ENCODE peak calls at places on chromosomes 13 and 19, in eight cellular contexts. E, Z, Q, O, X, M, A and G are unnamed samples. For H3K36me3, the result is how much of the 10 kb centered on the place peaks cover.

GRCh38 chr13:61339054-61339621 is 76.5 kb downstream of the PCDH20 start:
- DNase-seq in O (no peak), Z (no peak), Q (no peak), A (no peak), E (no peak), X (no peak), M (no peak), G (no peak)

GRCh38 chr19:42242071-42242511 is 311 bp downstream of the GSK3A start:
- DNase-seq in A (no peak), M (no peak), Z (no peak), X (no peak), Q (no peak), E (no peak), O (no peak), G (no peak)

GRCh38 chr19:46390866-46391265 is 22.5 kb downstream of the CCDC8 start:
- DNase-seq in Q (no peak), E (no peak), A (no peak), O (no peak), X (no peak), Z (peak), M (no peak), G (no peak)

GRCh38 chr19:33407140-33407551 is 33.6 kb downstream of the CEBPG start:
- DNase-seq in E (no peak), M (no peak), Q (no peak), A (no peak), O (no peak), X (no peak), Z (no peak), G (no peak)

GRCh38 chr19:40799558-40800338 is 757 bp downstream of the EGLN2 start:
- DNase-seq in A (no peak), Z (peak), M (no peak), X (no peak), Q (no peak), E (peak), O (no peak), G (no peak)

GRCh38 chr19:42965204-42965603 is 28.2 kb upstream of the PSG7 start:
- DNase-seq in M (peak), O (no peak), X (peak), A (no peak), Z (no peak), Q (no peak), E (no peak), G (peak)

GRCh38 chr13:27535546-27535945 is 84.8 kb downstream of the LNX2 start:
- DNase-seq in A (peak), Q (no peak), M (no peak), X (no peak), E (no peak), O (no peak), Z (no peak), G (no peak)

GRCh38 chr13:90562388-90562787 is 785.1 kb upstream of the MIR17HG start:
- DNase-seq in O (no peak), A (no peak), Q (no peak), M (no peak), X (no peak), E (no peak), Z (no peak), G (no peak)

GRCh38 chr13:38657191-38657590 is 29.7 kb upstream of the FREM2 start:
- DNase-seq in A (peak), Q (no peak), O (no peak), M (peak), X (peak), Z (no peak), E (no peak), G (no peak)

GRCh38 chr19:11256189-11256588 is 6.1 kb downstream of the DOCK6 start:
- DNase-seq in E (no peak), Q (no peak), O (no peak), X (no peak), A (peak), M (no peak), Z (peak), G (no peak)

GRCh38 chr19:33905937-33906577 is 109.4 kb downstream of the KCTD15 start:
- DNase-seq in E (no peak), O (peak), Z (peak), X (no peak), M (peak), Q (no peak), A (no peak), G (no peak)

GRCh38 chr19:43820098-43820860 is 6.8 kb upstream of the ZNF283 start:
- DNase-seq in X (peak), O (no peak), A (peak), Z (peak), E (peak), M (peak), Q (no peak), G (no peak)

GRCh38 chr19:34131100-34131499 is 41.2 kb upstream of the LSM14A start:
- DNase-seq in M (peak), A (no peak), Z (no peak), E (no peak), Q (no peak), X (no peak), O (no peak), G (no peak)

GRCh38 chr13:52921194-52921593 is 72.8 kb upstream of the PCDH8 start:
- DNase-seq in M (no peak), Q (no peak), Z (no peak), A (no peak), E (no peak), X (no peak), O (no peak), G (no peak)

DNA sequence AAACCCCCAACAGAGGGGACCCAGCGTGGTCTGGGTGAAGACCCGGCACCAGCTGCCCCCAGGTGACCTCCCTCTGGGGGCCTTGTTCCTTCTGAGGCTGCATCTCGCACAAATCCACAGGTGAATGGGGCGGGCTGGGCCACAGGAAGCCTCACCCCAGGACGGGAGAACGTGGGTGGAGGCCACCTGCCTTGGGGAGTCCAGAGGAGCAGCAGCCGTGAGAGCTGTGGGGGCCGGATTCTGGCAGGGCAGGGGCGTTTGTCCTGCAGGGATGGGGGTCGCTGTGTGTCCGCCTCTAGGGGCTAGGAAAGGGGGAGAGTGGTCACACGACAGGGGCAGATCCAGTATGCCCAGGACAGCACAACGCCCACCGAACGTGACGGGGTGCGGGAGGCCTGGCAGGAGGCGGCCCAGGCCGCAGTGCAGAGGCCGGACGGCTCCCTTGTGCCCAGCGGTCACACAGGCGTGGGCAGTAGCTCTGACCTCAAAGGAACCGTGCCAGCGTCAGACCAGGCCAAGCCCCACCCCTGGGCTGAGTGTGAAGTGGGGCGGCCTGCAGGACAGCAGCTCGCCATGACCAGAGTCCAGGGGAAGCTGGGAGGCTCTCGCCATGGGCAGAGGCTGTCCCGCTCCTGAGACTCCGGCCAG is 6.6 kb downstream of the POLR2E start:
- DNase-seq in Z (no peak), X (no peak), E (no peak), O (no peak), Q (no peak), M (no peak), A (no peak), G (no peak)
- H3K36me3 ChIP-seq in Z (half or more), X (under half), E (half or more), O (under half), Q (under half), M (under half), A (under half), G (under half)

DNA sequence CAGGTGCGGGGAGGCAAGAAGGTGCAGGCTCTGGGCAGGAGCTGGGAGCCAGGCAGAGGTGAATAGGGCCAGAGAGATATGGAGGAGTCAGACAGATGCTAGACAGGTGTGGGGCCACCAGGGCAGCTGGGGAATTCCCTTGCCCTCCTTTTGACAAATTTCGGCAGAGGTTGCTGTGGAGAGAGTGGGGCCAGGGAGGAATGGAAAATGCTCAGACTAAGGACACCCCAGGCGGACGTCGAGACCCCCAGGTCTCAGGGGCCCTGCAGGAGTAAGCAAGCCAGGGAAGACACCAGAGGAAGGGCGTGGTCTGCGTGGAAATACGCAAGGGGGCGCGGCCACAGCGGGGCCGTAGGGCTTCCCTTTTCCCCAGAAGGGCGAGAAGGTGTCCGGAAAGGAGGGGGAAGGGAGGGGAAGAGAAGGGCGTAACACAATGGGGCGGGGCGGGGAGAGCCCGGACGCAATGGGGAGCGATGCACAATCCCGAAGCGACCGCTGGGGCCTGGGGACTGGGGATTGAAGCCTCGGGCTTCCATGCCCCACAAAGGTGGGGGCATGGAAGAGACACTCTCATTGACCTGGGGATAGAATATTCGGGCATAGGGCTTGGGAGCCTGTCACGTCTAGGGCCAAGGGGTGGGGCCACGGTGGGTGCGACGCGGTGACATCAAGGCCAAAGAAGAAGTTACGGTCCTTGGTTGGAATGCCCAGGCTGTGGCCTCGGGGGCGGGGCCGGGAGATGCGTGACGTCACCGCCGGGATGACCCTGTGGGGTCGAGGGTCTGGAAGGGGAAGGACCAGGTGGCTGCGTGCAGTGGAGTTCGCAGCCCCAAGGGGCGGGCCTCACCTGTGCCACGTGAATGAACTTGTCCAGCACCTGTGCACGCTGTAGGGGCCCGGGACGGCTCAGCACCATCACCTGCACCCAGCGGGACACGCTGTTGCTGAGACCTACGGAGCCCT is 8.2 kb downstream of the RASGRP4 start:
- DNase-seq in X (no peak), E (peak), A (peak), O (no peak), Q (no peak), M (no peak), Z (peak), G (no peak)
- TF ChIP-seq CTCF in X (no peak), E (no peak), A (no peak), O (no peak), Q (peak), M (no peak), Z (no peak), G (no peak)

DNA sequence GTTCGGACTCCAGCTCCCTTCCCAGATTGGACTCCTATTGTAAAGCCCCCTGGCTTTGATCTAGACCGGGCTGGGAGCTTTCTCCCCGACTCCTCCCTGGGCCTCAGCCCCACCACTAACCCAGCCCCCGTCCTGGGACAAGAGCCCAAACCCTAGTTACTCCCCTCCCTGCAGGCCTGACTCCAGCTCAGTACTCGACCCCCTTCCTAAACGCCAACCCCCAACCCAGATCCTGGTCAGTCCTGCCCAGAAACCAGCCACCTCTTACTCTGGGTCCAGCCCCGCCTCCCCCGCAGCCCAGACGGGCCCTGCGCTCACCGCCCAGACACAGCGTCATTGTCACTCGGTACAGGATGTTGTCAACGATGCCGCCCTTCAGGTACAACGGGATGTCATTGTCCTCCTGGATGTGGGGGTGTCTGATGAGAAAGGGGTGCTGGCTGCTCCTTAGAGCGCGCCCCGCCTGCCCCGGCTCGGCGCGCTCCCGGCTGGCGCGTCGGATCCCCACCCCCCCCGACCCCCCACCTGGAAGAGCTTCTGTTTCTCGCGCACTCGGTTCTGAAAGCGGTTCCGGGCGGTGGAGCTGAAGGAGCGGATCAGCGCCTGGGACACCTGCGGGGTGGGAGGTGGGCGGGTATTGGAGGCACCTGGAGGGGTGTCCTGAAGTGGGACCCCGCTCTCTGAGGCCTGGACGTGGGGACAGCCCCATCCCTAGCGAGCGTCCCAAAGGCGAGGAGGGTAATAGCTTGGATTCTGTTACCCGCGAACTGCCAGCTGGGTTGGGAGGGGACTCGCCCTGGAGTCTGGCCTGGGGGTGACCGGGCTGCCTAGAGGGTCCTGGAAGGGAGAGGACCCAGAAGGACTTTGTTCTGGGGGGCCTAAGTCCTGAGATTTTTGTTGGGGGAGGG is 849 bp downstream of the COX7A1 start:
- DNase-seq in A (peak), M (no peak), X (no peak), Z (peak), Q (no peak), O (peak), E (no peak), G (no peak)
- H3K4me3 ChIP-seq in A (peak), M (peak), X (peak), Z (peak), Q (peak), O (peak), E (no peak), G (peak)

DNA sequence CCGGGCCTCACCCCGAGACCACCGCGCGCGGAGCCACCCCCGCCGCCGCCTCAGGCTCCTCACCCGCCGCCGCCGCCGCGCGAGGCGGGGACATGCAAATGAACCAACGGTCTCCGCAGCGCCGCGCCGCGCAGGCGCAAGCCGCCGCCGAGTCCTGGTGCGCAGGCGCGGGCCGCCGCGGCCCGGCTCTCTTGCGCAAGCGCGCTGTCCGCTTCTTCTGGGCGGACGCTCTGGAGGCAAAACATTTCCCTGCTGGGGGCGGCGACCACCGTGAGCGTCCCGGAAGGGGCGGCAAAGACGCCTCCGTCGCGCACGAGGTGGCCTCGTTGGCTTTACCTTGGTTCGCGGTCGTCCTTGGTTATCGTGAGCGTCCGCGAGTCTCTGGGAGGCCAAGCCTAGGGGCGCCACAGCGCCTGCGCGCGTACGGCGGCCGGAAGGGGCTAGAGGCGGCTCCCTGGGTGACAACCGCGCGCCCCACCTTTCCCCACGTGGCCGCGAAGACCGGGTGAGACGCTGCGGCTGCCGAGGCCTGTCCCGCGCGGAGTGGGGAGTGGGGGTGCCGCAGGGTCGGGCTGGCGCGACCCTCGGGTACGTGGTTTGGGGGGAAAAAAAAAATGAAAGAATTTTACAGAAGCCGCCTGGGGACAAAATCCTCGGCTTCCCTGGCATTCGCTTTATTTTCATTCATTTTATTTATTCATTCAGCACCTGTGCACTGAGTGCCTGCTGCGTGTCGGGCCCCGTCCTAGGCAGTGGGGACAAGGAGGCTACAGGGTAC is at the start of the genes ARMC6 and SUGP2:
- DNase-seq in Q (no peak), M (peak), O (peak), X (peak), Z (peak), E (peak), A (peak), G (peak)
- H3K36me3 ChIP-seq in Q (under half), M (under half), O (under half), X (under half), Z (under half), E (under half), A (under half), G (under half)

GRCh38 chr19:4548238-4548584 is 8.4 kb upstream of the LRG1 start:
- DNase-seq in A (no peak), O (no peak), Z (no peak), Q (no peak), M (no peak), X (no peak), E (no peak), G (no peak)

GRCh38 chr19:4550018-4550417 is 9.5 kb downstream of the SEMA6B start:
- DNase-seq in X (no peak), E (no peak), O (no peak), A (no peak), Q (no peak), Z (no peak), M (no peak), G (no peak)

GRCh38 chr19:4543856-4544647 is 4.2 kb upstream of the LRG1 start:
- DNase-seq in X (no peak), E (no peak), M (no peak), Q (no peak), Z (no peak), A (no peak), O (no peak), G (no peak)

GRCh38 chr19:4550479-4551050 is 8.9 kb downstream of the SEMA6B start:
- DNase-seq in Z (no peak), Q (no peak), A (no peak), E (no peak), X (no peak), M (no peak), O (no peak), G (no peak)

DNA sequence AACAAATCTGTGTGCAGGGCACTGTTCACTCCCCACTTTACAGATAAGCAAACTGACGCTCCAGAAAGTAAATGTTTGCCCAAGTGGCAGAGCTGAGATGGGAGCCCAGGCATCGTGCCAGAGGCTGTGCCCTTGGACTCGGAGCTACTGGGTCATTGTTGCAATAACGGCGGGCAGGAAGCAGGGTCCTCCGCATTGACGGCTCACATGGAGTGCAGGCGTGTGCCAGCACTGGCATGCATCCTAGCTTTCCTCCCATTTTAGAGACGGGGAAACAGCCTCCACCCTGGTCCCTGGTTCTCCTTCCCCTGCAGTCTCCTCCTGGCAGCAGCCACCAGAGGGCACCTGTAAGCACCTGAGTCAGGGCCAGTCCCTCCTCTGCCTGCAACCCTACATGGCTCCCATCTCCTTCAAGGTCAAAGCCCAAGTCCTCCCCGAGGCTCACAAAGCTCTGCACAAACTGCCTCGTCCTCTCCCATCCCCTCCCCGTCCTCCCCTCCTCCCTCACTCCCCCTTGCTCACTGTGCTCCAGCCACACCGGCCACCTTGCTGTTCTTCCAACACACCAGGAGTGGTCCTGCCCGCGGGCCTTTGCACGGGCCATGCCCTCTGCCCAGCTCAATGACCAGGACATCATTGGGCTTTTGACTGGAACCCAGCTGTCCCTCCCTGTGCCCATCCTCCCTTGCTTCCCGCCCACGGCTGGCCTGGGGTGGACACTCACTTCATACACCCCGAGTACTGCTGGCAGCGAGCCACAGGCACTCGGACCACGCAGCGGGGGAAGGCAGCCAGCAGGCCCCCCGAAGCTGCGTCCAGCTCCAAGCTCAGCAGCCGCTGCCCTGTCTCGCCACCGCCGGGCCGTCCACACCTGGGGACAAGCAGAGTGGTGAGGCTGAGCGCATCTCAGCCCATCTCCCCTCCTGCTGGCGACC is 7.7 kb upstream of the LRG1 start:
- DNase-seq in Q (no peak), M (no peak), X (no peak), O (no peak), A (peak), Z (no peak), E (no peak), G (no peak)
- TF ChIP-seq CTCF in Q (peak), M (peak), X (peak), O (no peak), A (peak), Z (no peak), E (no peak), G (peak)

DNA sequence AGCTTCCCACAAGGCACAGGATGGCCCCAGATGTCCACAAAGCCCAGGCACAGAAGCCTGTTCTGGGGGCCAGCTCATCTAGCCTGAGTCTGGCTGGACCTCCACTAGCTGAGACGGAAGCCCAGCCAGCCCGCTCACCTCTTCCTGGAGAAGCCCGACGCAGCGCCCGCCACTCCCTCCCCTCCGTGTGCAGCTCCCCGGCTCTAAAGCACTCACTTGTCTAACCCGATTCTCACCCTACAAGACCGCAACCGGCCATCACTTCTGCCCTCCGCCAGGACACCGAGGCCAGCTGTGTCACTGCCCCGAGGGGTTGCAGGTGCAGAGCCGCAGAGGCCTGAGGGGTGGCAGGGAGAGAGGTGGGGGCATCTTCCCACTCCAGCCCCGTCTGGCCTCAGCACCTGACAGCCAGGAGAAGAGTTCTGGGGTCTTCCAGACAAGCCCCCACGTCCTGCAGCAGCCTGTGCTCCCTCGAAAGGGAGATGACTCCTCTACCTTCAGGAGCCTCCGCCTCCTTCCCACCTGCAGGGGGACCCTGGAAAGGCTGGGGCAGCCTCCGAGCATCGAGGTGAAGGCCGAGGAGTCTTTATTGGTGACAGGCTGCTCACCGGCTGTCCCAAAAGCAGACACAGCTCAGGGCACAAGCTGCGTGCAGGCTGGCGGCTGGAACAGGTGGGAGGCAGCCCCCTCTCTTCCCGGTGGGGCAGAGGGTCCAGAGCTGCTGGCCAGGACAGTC is 5.9 kb upstream of the DIRAS1 start:
- DNase-seq in M (no peak), Z (no peak), A (no peak), E (no peak), O (no peak), X (no peak), Q (no peak), G (no peak)
- H3K4me3 ChIP-seq in M (no peak), Z (no peak), A (no peak), E (no peak), O (no peak), X (no peak), Q (no peak), G (no peak)